ENCODE peak calls at places on chromosomes 7 and 10, in five cellular contexts. N, I, T, R and U are unnamed samples.
A peak's percentile ranks its signal among the peaks of the same experiment; 100 is the strongest.

GRCh38 chr10:56646301-56646700 is 285.2 kb upstream of the ZWINT start:
- DNase-seq in N (no peak), I (no peak), T (peak; percentile 13), R (no peak), U (no peak)

GRCh38 chr7:142711722-142712616 is 37.3 kb upstream of the PRSS1 start:
- DNase-seq in N (no peak), I (no peak), T (peak; percentile 58), R (peak; percentile 45), U (no peak)

GRCh38 chr10:6124666-6125065 is 35.8 kb downstream of the RBM17 start:
- DNase-seq in N (no peak), I (peak; percentile 85), T (no peak), R (no peak), U (no peak)

GRCh38 chr7:19713676-19714075 is 4.8 kb upstream of the POLR1F start:
- DNase-seq in N (no peak), I (no peak), T (peak; percentile 69), R (peak; percentile 62), U (peak; percentile 12)

GRCh38 chr7:43028106-43028505 is 84.3 kb upstream of the HECW1 start:
- DNase-seq in N (no peak), I (no peak), T (no peak), R (peak; percentile 6), U (no peak)

GRCh38 chr10:78491812-78492211 is 458.1 kb downstream of the RPS24 start:
- DNase-seq in N (no peak), I (no peak), T (no peak), R (no peak), U (no peak)

GRCh38 chr10:48599830-48600134 is 5.1 kb downstream of the ARHGAP22 start:
- DNase-seq in N (no peak), I (no peak), T (no peak), R (no peak), U (no peak)

GRCh38 chr10:32190890-32191491 is 134.8 kb upstream of the KIF5B start:
- DNase-seq in N (no peak), I (no peak), T (peak; percentile 56), R (peak; percentile 56), U (no peak)

GRCh38 chr7:17520941-17521340 is 222.5 kb downstream of the AHR start:
- DNase-seq in N (no peak), I (no peak), T (no peak), R (no peak), U (no peak)

GRCh38 chr7:134458341-134458805 is 527 bp downstream of the AKR1B1 start:
- DNase-seq in N (peak; percentile 47), I (peak; percentile 76), T (peak; percentile 79), R (no peak), U (peak; percentile 56)

GRCh38 chr7:158023563-158024350 is 563.9 kb downstream of the PTPRN2 start:
- DNase-seq in N (peak; percentile 13), I (peak; percentile 37), T (no peak), R (no peak), U (no peak)

GRCh38 chr10:69045441-69046300 is 42.2 kb upstream of the SRGN start:
- DNase-seq in N (no peak), I (no peak), T (no peak), R (peak; percentile 96), U (no peak)

GRCh38 chr10:105990529-105990928 is 1174.0 kb downstream of the SORCS1 start:
- DNase-seq in N (no peak), I (no peak), T (no peak), R (no peak), U (no peak)

GRCh38 chr7:122416316-122416925 is 111.9 kb upstream of the FEZF1 start:
- DNase-seq in N (no peak), I (no peak), T (no peak), R (no peak), U (no peak)

GRCh38 chr7:46145412-46145811 is 224.3 kb upstream of the IGFBP3 start:
- DNase-seq in N (no peak), I (no peak), T (peak; percentile 92), R (peak; percentile 98), U (no peak)

GRCh38 chr7:38905026-38905759 is 3.8 kb downstream of the VPS41 start:
- DNase-seq in N (no peak), I (no peak), T (no peak), R (peak; percentile 15), U (no peak)

GRCh38 chr10:127133672-127134500 is 62.5 kb downstream of the INSYN2A start:
- DNase-seq in N (no peak), I (no peak), T (no peak), R (no peak), U (no peak)

GRCh38 chr10:78937388-78937787 is 131.4 kb upstream of the ZMIZ1 start:
- DNase-seq in N (no peak), I (no peak), T (no peak), R (peak; percentile 51), U (no peak)

GRCh38 chr10:29926649-29927048 is 132.7 kb downstream of the JCAD start:
- DNase-seq in N (no peak), I (no peak), T (peak; percentile 60), R (peak; percentile 81), U (no peak)

GRCh38 chr7:123535517-123535916 is 1.1 kb upstream of the IQUB start:
- DNase-seq in N (no peak), I (no peak), T (no peak), R (no peak), U (no peak)

GRCh38 chr10:129719889-129720590 is 244.0 kb downstream of the EBF3 start:
- DNase-seq in N (no peak), I (peak; percentile 42), T (no peak), R (no peak), U (no peak)

GRCh38 chr7:135775230-135775629 is 26.6 kb upstream of the FAM180A start:
- DNase-seq in N (no peak), I (no peak), T (no peak), R (peak; percentile 53), U (no peak)

GRCh38 chr10:99779335-99779734 is 3.1 kb upstream of the ABCC2 start:
- DNase-seq in N (no peak), I (no peak), T (no peak), R (peak; percentile 92), U (no peak)

GRCh38 chr7:2710256-2710655 is 22.3 kb downstream of the AMZ1 start:
- DNase-seq in N (no peak), I (no peak), T (no peak), R (no peak), U (peak; percentile 53)

DNA sequence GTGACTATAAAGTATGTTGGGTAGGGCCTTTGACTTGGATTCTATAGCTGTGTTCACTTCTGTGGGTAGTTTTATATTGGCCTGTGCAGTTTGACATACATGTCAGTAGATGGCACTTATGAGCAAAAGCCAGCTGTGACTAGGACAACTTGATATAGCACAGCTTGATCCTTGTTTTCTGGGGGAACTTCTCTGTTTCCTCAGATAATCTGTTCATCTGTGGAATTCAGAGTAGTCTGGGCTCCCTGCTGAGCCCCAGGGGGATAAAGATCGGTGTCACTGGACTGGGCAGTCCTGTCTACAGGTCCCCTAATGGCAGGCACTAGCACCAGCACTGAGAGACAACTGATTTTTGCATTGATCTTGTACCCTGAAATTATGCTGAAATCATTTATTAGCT is 25.4 kb downstream of the CYP2C9 start:
- DNase-seq in N (no peak), I (no peak), T (peak; percentile 81), R (peak; percentile 28), U (no peak)
- TF ChIP-seq CTCF in N (peak; percentile 52), I (no peak), T (peak; percentile 77), R (peak; percentile 53), U (peak; percentile 60)

GRCh38 chr7:23003505-23004246 is 10.3 kb downstream of the HYCC1 start:
- DNase-seq in N (no peak), I (no peak), T (no peak), R (no peak), U (no peak)

GRCh38 chr7:23002698-23003097 is 11.2 kb downstream of the HYCC1 start:
- DNase-seq in N (no peak), I (no peak), T (no peak), R (no peak), U (no peak)

GRCh38 chr7:22997871-22998515 is 15.9 kb downstream of the HYCC1 start:
- DNase-seq in N (no peak), I (no peak), T (no peak), R (no peak), U (no peak)

GRCh38 chr7:23001610-23002009 is 12.3 kb downstream of the HYCC1 start:
- DNase-seq in N (no peak), I (no peak), T (no peak), R (no peak), U (no peak)

GRCh38 chr7:23000597-23001360 is 13.2 kb downstream of the HYCC1 start:
- DNase-seq in N (no peak), I (no peak), T (peak; percentile 42), R (no peak), U (no peak)
- H3K4me1 ChIP-seq in N (no peaks in the 10 kb centered on the region), I (peaks cover 9% of the 10 kb centered on the region), T (peaks cover 82% of the 10 kb centered on the region), R (no peaks in the 10 kb centered on the region), U (no peaks in the 10 kb centered on the region)

GRCh38 chr10:73867126-73867807 is 7.1 kb downstream of the CAMK2G start:
- DNase-seq in N (no peak), I (peak; percentile 85), T (peak; percentile 62), R (no peak), U (no peak)
- TF ChIP-seq CTCF in N (no peak), I (no peak), T (peak; percentile 41), R (no peak), U (no peak)

GRCh38 chr7:57651006-57651405 is 201.0 kb downstream of the ZNF716 start:
- DNase-seq in N (no peak), I (no peak), T (no peak), R (no peak), U (no peak)
- H3K4me1 ChIP-seq in N (no peaks in the 10 kb centered on the region), I (no peaks in the 10 kb centered on the region), T (no peaks in the 10 kb centered on the region), R (no peaks in the 10 kb centered on the region), U (no peaks in the 10 kb centered on the region)